ENCODE peak calls at places on chromosomes 2 and 18, in ten cellular contexts. B, F, X, A, J, W, R, Z, P and S are unnamed samples.

GRCh38 chr2:1544478-1545069 is 131.3 kb downstream of the TPO start:
- DNase-seq in W (no peak), B (peak), A (no peak), Z (no peak), F (no peak), P (no peak), X (no peak), R (no peak), J (peak), S (no peak)

GRCh38 chr2:14492920-14493503 is 139.5 kb upstream of the LRATD1 start:
- DNase-seq in R (no peak), Z (no peak), X (no peak), J (no peak), B (peak), W (no peak), P (no peak), A (no peak), F (no peak), S (no peak)

GRCh38 chr2:193502363-193503035 is 1307.8 kb upstream of the TMEFF2 start:
- DNase-seq in P (no peak), J (no peak), A (no peak), F (no peak), Z (no peak), B (no peak), W (no peak), X (peak), R (peak), S (no peak)

GRCh38 chr2:199488772-199489400 is 31.1 kb upstream of the SATB2 start:
- DNase-seq in J (peak), W (no peak), Z (peak), X (no peak), B (peak), R (peak), F (peak), A (peak), P (peak), S (peak)

GRCh38 chr18:10536270-10536669 is 10.4 kb downstream of the NAPG start:
- DNase-seq in Z (no peak), F (no peak), W (no peak), J (no peak), X (no peak), P (no peak), B (no peak), R (no peak), A (no peak), S (no peak)

GRCh38 chr2:230498506-230499107 is 82.6 kb downstream of the SP100 start:
- DNase-seq in J (no peak), P (no peak), Z (no peak), W (no peak), F (no peak), A (no peak), B (no peak), X (no peak), R (no peak), S (no peak)

GRCh38 chr18:9757851-9758587 is 49.9 kb downstream of the RAB31 start:
- DNase-seq in W (no peak), B (peak), R (no peak), P (no peak), F (no peak), Z (peak), X (peak), A (no peak), J (peak), S (peak)

GRCh38 chr2:195595825-195596224 is 61.2 kb upstream of the SLC39A10 start:
- DNase-seq in F (no peak), Z (no peak), A (no peak), J (no peak), W (no peak), R (no peak), P (no peak), B (no peak), X (no peak), S (no peak)

GRCh38 chr2:240775911-240776310 is 44.1 kb downstream of the KIF1A start:
- DNase-seq in J (no peak), A (no peak), Z (no peak), B (no peak), F (no peak), W (no peak), R (no peak), P (no peak), X (no peak), S (no peak)

GRCh38 chr18:60649816-60650215 is 277.2 kb upstream of the MC4R start:
- DNase-seq in Z (no peak), J (no peak), F (no peak), P (no peak), W (no peak), X (no peak), R (no peak), B (no peak), A (no peak), S (no peak)

GRCh38 chr2:19178175-19178574 is 180.2 kb downstream of the OSR1 start:
- DNase-seq in J (no peak), A (no peak), W (no peak), F (no peak), Z (no peak), B (peak), X (no peak), P (no peak), R (no peak), S (no peak)

GRCh38 chr2:240443891-240444301 is 8.4 kb downstream of the GPC1 start:
- DNase-seq in B (no peak), W (no peak), Z (no peak), R (no peak), A (no peak), P (no peak), X (no peak), F (no peak), J (peak), S (no peak)

GRCh38 chr18:8212893-8213805 is 396.1 kb upstream of the RAB12 start:
- DNase-seq in J (peak), F (no peak), X (no peak), Z (no peak), B (peak), P (no peak), A (no peak), R (no peak), W (no peak), S (no peak)

GRCh38 chr2:239175181-239175580 is 225.6 kb downstream of the HDAC4 start:
- DNase-seq in P (no peak), X (peak), A (no peak), R (no peak), B (no peak), F (no peak), Z (no peak), W (no peak), J (no peak), S (no peak)

GRCh38 chr2:43762286-43762685 is 11.6 kb upstream of the DYNC2LI1 start:
- DNase-seq in Z (no peak), B (peak), W (no peak), J (no peak), P (no peak), A (no peak), R (no peak), X (no peak), F (no peak), S (no peak)

GRCh38 chr2:64562148-64562784 is 38.1 kb downstream of the AFTPH start:
- DNase-seq in A (no peak), P (no peak), W (no peak), F (no peak), J (no peak), Z (no peak), X (no peak), R (peak), B (peak), S (peak)

GRCh38 chr2:217289909-217290283 is 430.0 kb upstream of the TNP1 start:
- DNase-seq in A (no peak), Z (peak), R (peak), P (no peak), J (no peak), B (peak), F (peak), X (no peak), W (no peak), S (peak)

GRCh38 chr2:27710640-27711430 is 47.1 kb downstream of the SLC4A1AP start:
- DNase-seq in F (no peak), B (peak), Z (no peak), A (no peak), X (no peak), W (no peak), P (no peak), R (no peak), J (no peak), S (no peak)

GRCh38 chr2:45892757-45893156 is 241.3 kb downstream of the PRKCE start:
- DNase-seq in A (no peak), J (no peak), X (no peak), F (no peak), W (peak), Z (peak), R (no peak), P (no peak), B (peak), S (no peak)

GRCh38 chr2:207390302-207391095 is 139.3 kb upstream of the CREB1 start:
- DNase-seq in W (no peak), F (no peak), B (no peak), R (no peak), Z (no peak), J (no peak), X (no peak), P (no peak), A (no peak), S (no peak)

GRCh38 chr18:62196978-62197377 is 9.9 kb downstream of the RELCH start:
- DNase-seq in A (no peak), B (no peak), W (no peak), F (no peak), P (no peak), J (no peak), R (no peak), X (no peak), Z (no peak), S (no peak)

GRCh38 chr2:223668302-223668998 is 66.3 kb upstream of the SCG2 start:
- DNase-seq in W (no peak), F (no peak), J (no peak), A (no peak), R (no peak), B (peak), P (no peak), X (no peak), Z (no peak), S (no peak)

GRCh38 chr2:174486614-174487535 is at the start of gene GPR155:
- DNase-seq in R (peak), F (peak), J (peak), A (peak), X (peak), Z (peak), W (peak), P (peak), B (peak), S (peak)

GRCh38 chr18:5643288-5643687 is 99.5 kb upstream of the EPB41L3 start:
- DNase-seq in R (no peak), P (no peak), X (no peak), B (no peak), J (no peak), W (no peak), A (no peak), Z (no peak), F (no peak), S (no peak)

GRCh38 chr2:237157551-237158102 is 71.9 kb downstream of the COPS8 start:
- DNase-seq in W (no peak), A (no peak), X (no peak), F (no peak), R (no peak), B (no peak), J (no peak), Z (no peak), P (no peak), S (no peak)

GRCh38 chr2:230441188-230441897 is 25.3 kb downstream of the SP100 start:
- DNase-seq in P (no peak), W (no peak), J (peak), B (peak), A (no peak), R (no peak), F (peak), Z (no peak), X (no peak), S (no peak)

GRCh38 chr2:61492476-61492875 is 21.6 kb upstream of the USP34 start:
- DNase-seq in W (no peak), R (no peak), P (no peak), B (no peak), J (no peak), X (no peak), A (no peak), Z (no peak), F (no peak), S (no peak)

GRCh38 chr18:36284671-36285295 is 12.7 kb upstream of the FHOD3 start:
- DNase-seq in A (peak), F (peak), Z (peak), X (no peak), P (no peak), J (no peak), W (no peak), R (peak), B (peak), S (peak)

GRCh38 chr2:73297151-73297559 is 3.8 kb upstream of the EGR4 start:
- DNase-seq in J (peak), B (no peak), A (no peak), W (no peak), X (no peak), F (no peak), P (no peak), R (peak), Z (peak), S (no peak)

GRCh38 chr2:144798019-144798418 is 278.1 kb upstream of the ZEB2 start:
- DNase-seq in R (no peak), Z (no peak), A (no peak), W (no peak), J (no peak), B (no peak), P (no peak), F (no peak), X (no peak), S (no peak)